ENCODE peak calls at places on chromosome 9, in seven cellular contexts. P, W, S, V, E, C and D are unnamed samples.

GRCh38 chr9:36550135-36550534 is 22.6 kb upstream of the MELK start:
- DNase-seq in P (no peak), W (no peak), S (no peak), V (no peak), E (no peak), C (no peak), D (no peak)

GRCh38 chr9:127519301-127520166 is 68.2 kb downstream of the LRSAM1 start:
- DNase-seq in P (no peak), W (no peak), S (peak; percentile 47), V (peak; percentile 80), E (peak; percentile 98), C (no peak), D (no peak)

GRCh38 chr9:111700776-111701175 is 39.4 kb downstream of the GNG10 start:
- DNase-seq in P (no peak), W (no peak), S (no peak), V (no peak), E (no peak), C (no peak), D (no peak)

GRCh38 chr9:131043097-131043496 is 34.1 kb downstream of the LAMC3 start:
- DNase-seq in P (no peak), W (no peak), S (no peak), V (no peak), E (no peak), C (no peak), D (no peak)

GRCh38 chr9:113428062-113428600 is 17.6 kb downstream of the C9orf43 start:
- DNase-seq in P (no peak), W (no peak), S (no peak), V (no peak), E (peak; percentile 19), C (no peak), D (no peak)

GRCh38 chr9:136729926-136730325 is 12.8 kb downstream of the LCN10 start:
- DNase-seq in P (no peak), W (no peak), S (no peak), V (no peak), E (no peak), C (no peak), D (no peak)

GRCh38 chr9:91302831-91303230 is 58.9 kb downstream of the AUH start:
- DNase-seq in P (no peak), W (no peak), S (no peak), V (peak; percentile 19), E (peak; percentile 86), C (no peak), D (no peak)

GRCh38 chr9:100063185-100063584 is 35.6 kb downstream of the ERP44 start:
- DNase-seq in P (no peak), W (no peak), S (no peak), V (no peak), E (no peak), C (no peak), D (no peak)

GRCh38 chr9:123238364-123238763 is 30.0 kb downstream of the STRBP start:
- DNase-seq in P (no peak), W (no peak), S (no peak), V (no peak), E (no peak), C (no peak), D (no peak)

GRCh38 chr9:136805207-136805740 is 2.5 kb upstream of the RABL6 start:
- DNase-seq in P (no peak), W (no peak), S (no peak), V (peak; percentile 14), E (no peak), C (no peak), D (no peak)

GRCh38 chr9:36891341-36891811 is 142.7 kb downstream of the PAX5 start:
- DNase-seq in P (no peak), W (no peak), S (no peak), V (no peak), E (no peak), C (no peak), D (no peak)